ENCODE peak calls at places on chromosome 1, in eight cellular contexts. Z, H, E, F, L, A, O and P are unnamed samples.

GRCh38 chr1:31421404-31422040 is 8.5 kb downstream of the SERINC2 start:
- DNase-seq in Z (no peak), A (no peak), O (no peak), F (no peak), E (no peak), H (no peak), L (peak), P (no peak)

GRCh38 chr1:165884690-165885304 is 57.4 kb downstream of the UCK2 start:
- DNase-seq in A (no peak), E (no peak), Z (no peak), O (no peak), H (no peak), F (no peak), L (peak), P (no peak)

GRCh38 chr1:159556931-159557369 is 21.1 kb upstream of the OR10J5 start:
- DNase-seq in Z (no peak), O (no peak), E (no peak), F (no peak), L (no peak), H (no peak), A (no peak), P (no peak)

GRCh38 chr1:168709407-168709891 is 19.6 kb downstream of the DPT start:
- DNase-seq in Z (no peak), H (peak), L (peak), O (no peak), F (no peak), A (peak), E (no peak), P (peak)

GRCh38 chr1:222618880-222619321 is 1.0 kb downstream of the MIA3 start:
- DNase-seq in E (no peak), O (peak), A (peak), F (no peak), Z (no peak), L (peak), H (peak), P (peak)

GRCh38 chr1:172005856-172006255 is 164.6 kb downstream of the DNM3 start:
- DNase-seq in H (peak), E (no peak), O (no peak), A (no peak), F (no peak), L (peak), Z (no peak), P (no peak)

GRCh38 chr1:204079608-204079999 is 6.7 kb downstream of the SOX13 start:
- DNase-seq in F (no peak), A (no peak), L (no peak), E (no peak), H (no peak), Z (no peak), O (no peak), P (no peak)

GRCh38 chr1:169618367-169618766 is 11.6 kb downstream of the SELP start:
- DNase-seq in E (no peak), A (peak), O (no peak), H (no peak), F (no peak), Z (no peak), L (no peak), P (no peak)

GRCh38 chr1:12495725-12496124 is 122.3 kb downstream of the DHRS3 start:
- DNase-seq in Z (no peak), L (no peak), F (no peak), H (no peak), O (no peak), E (no peak), A (no peak), P (no peak)

GRCh38 chr1:67894981-67895735 is 61.9 kb upstream of the GNG12 start:
- DNase-seq in A (peak), E (no peak), H (no peak), L (no peak), O (no peak), Z (no peak), F (no peak), P (no peak)

GRCh38 chr1:24540906-24541710 is 14.8 kb upstream of the NCMAP start:
- DNase-seq in L (peak), H (peak), O (no peak), F (no peak), E (no peak), A (peak), Z (no peak), P (peak)

GRCh38 chr1:203200059-203200553 is 13.6 kb upstream of the CHI3L1 start:
- DNase-seq in H (peak), Z (no peak), O (no peak), L (peak), E (no peak), A (peak), F (no peak), P (no peak)

GRCh38 chr1:81478217-81478616 is 322.5 kb upstream of the ADGRL2 start:
- DNase-seq in H (no peak), O (peak), L (no peak), F (peak), Z (no peak), A (no peak), E (no peak), P (no peak)

GRCh38 chr1:225201447-225201846 is 226.4 kb downstream of the LBR start:
- DNase-seq in A (no peak), L (no peak), H (no peak), E (no peak), Z (no peak), O (no peak), F (no peak), P (no peak)